ENCODE peak calls at places on chromosomes 7 and 10, in seven cellular contexts. U is bronchial epithelial cell, W is heart right ventricle, F is right atrium auricular region, L is mammary epithelial cell, O is HL-60, Q is K562. G is an unnamed sample.

GRCh38 chr10:14603539-14604102 is 171.1 kb downstream of the FAM107B start:
- DNase-seq in U (no peak), W (no peak), F (no peak), L (no peak), O (peak; percentile 50), Q (no peak), G (peak; percentile 41)

GRCh38 chr10:16520900-16521299 is 779 bp downstream of the C1QL3 start:
- DNase-seq in U (no peak), W (no peak), F (no peak), L (peak; percentile 13), O (no peak), Q (no peak), G (peak; percentile 65)

GRCh38 chr10:74822101-74822500 is 4.3 kb upstream of the KAT6B start:
- DNase-seq in U (peak; percentile 25), W (no peak), F (no peak), L (no peak), O (peak; percentile 5), Q (no peak), G (no peak)

GRCh38 chr10:102644646-102645387 is 538 bp downstream of the TRIM8 start:
- DNase-seq in U (peak; percentile 58), W (peak; percentile 86), F (peak; percentile 83), L (peak; percentile 72), O (peak; percentile 82), Q (peak; percentile 61), G (peak; percentile 89)

GRCh38 chr7:135282621-135283295 is 49.1 kb downstream of the STRA8 start:
- DNase-seq in U (peak; percentile 55), W (no peak), F (no peak), L (peak; percentile 49), O (no peak), Q (no peak), G (no peak)

GRCh38 chr10:49560526-49560925 is 21.6 kb upstream of the ERCC6 start:
- DNase-seq in U (no peak), W (no peak), F (no peak), L (no peak), O (no peak), Q (no peak), G (no peak)

GRCh38 chr10:65065278-65065677 is 1544.1 kb downstream of the REEP3 start:
- DNase-seq in U (no peak), W (no peak), F (no peak), L (no peak), O (no peak), Q (no peak), G (no peak)

GRCh38 chr10:6465854-6466524 is 114.1 kb downstream of the PRKCQ start:
- DNase-seq in U (no peak), W (no peak), F (no peak), L (no peak), O (no peak), Q (no peak), G (no peak)

GRCh38 chr10:116728526-116729096 is 13.8 kb downstream of the HSPA12A start:
- DNase-seq in U (no peak), W (no peak), F (no peak), L (no peak), O (no peak), Q (no peak), G (no peak)

GRCh38 chr10:102033787-102034186 is 22.2 kb downstream of the ARMH3 start:
- DNase-seq in U (no peak), W (no peak), F (no peak), L (no peak), O (no peak), Q (no peak), G (no peak)

GRCh38 chr7:42152353-42153205 is 84.4 kb downstream of the GLI3 start:
- DNase-seq in U (peak; percentile 13), W (no peak), F (no peak), L (no peak), O (no peak), Q (no peak), G (no peak)

GRCh38 chr10:43667317-43667731 is 18.6 kb upstream of the ZNF32 start:
- DNase-seq in U (no peak), W (no peak), F (peak; percentile 59), L (no peak), O (no peak), Q (peak; percentile 45), G (peak; percentile 79)

GRCh38 chr7:29987821-29988317 is 1.7 kb downstream of the SCRN1 start:
- DNase-seq in U (peak; percentile 78), W (no peak), F (no peak), L (peak; percentile 73), O (no peak), Q (no peak), G (peak; percentile 61)
- TF ChIP-seq CTCF in U (no peak), W (no peak), F (no peak), L (no peak), O (no peak), Q (no peak), G (no peak)

GRCh38 chr7:66756859-66757258 is 16.3 kb downstream of the RABGEF1 start:
- DNase-seq in U (no peak), W (no peak), F (no peak), L (no peak), O (no peak), Q (no peak), G (no peak)
- H3K27me3 ChIP-seq in U (no peaks in the 10 kb centered on the region), W (no peaks in the 10 kb centered on the region), F (no peaks in the 10 kb centered on the region), L (no peaks in the 10 kb centered on the region), O (no peaks in the 10 kb centered on the region), Q (no peaks in the 10 kb centered on the region), G (no peaks in the 10 kb centered on the region)

GRCh38 chr7:66748127-66748511 is 7.6 kb downstream of the RABGEF1 start:
- DNase-seq in U (no peak), W (no peak), F (no peak), L (no peak), O (no peak), Q (no peak), G (no peak)

GRCh38 chr7:66754541-66754940 is 14.0 kb downstream of the RABGEF1 start:
- DNase-seq in U (no peak), W (no peak), F (no peak), L (no peak), O (no peak), Q (no peak), G (no peak)

GRCh38 chr7:66747385-66748126 is 7.0 kb downstream of the RABGEF1 start:
- DNase-seq in U (no peak), W (no peak), F (no peak), L (no peak), O (no peak), Q (no peak), G (no peak)

GRCh38 chr7:66751945-66752344 is 11.4 kb downstream of the RABGEF1 start:
- DNase-seq in U (no peak), W (no peak), F (no peak), L (no peak), O (no peak), Q (no peak), G (no peak)

DNA sequence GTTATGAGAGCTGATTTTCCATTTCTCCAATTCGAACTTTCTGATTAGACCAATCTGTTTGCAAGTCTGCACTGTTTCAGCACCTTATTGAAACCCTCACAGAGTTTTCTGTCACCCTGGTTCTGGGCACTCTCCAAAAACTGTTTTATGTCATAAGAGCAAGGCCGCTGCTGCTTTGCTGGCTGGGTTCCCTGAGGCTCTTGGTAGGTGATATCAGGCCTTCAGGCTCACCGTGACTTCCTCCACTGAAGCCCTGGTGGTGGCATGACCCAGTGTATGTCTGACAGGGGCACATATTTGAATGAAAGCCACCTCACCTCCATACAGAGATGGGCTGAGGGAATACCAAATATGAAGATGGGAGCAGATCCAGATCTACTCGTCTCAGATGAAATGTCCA is 8.3 kb downstream of the RABGEF1 start:
- DNase-seq in U (no peak), W (peak; percentile 73), F (no peak), L (no peak), O (no peak), Q (no peak), G (no peak)
- TF ChIP-seq CTCF in U (no peak), W (no peak), F (peak; percentile 8), L (no peak), O (no peak), Q (no peak), G (no peak)

GRCh38 chr7:23467731-23468720 is 2.3 kb downstream of the IGF2BP3 start:
- DNase-seq in U (no peak), W (no peak), F (no peak), L (peak; percentile 17), O (peak; percentile 52), Q (peak; percentile 77), G (peak; percentile 81)

GRCh38 chr7:23469150-23469960 is 936 bp downstream of the IGF2BP3 start:
- DNase-seq in U (no peak), W (no peak), F (no peak), L (peak; percentile 19), O (peak; percentile 50), Q (peak; percentile 69), G (no peak)

GRCh38 chr7:23467281-23467680 is 3.0 kb downstream of the IGF2BP3 start:
- DNase-seq in U (no peak), W (no peak), F (no peak), L (no peak), O (no peak), Q (peak; percentile 34), G (peak; percentile 50)

GRCh38 chr7:23469961-23470250 is 385 bp downstream of the IGF2BP3 start:
- DNase-seq in U (no peak), W (no peak), F (no peak), L (no peak), O (peak; percentile 13), Q (no peak), G (no peak)

DNA sequence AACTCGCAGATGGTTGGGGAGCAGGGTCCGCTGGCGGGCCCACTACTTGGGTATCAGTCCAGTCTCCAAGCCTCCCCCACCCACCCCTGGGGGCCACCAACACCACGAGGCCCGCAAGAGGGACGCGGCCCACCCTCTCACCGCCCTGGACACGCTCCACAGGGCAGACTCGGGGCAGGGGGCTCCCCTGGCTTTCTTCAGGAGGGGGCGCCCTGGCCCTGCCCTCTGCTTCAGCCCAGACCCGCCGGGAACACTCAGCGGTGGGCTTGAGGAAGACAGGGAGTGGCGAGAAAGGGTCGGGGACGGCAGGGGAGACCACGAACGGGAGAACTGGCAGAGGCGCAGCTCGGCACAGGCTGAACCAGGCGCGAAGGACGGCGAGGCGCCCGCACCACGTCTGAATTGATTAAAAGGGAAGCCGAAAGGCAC is 1.6 kb downstream of the IGF2BP3 start:
- DNase-seq in U (no peak), W (no peak), F (no peak), L (no peak), O (no peak), Q (peak; percentile 35), G (peak; percentile 31)
- H3K27me3 ChIP-seq in U (peaks cover 60% of the 10 kb centered on the region), W (peaks cover 100% of the 10 kb centered on the region), F (peaks cover 72% of the 10 kb centered on the region), L (peaks cover 40% of the 10 kb centered on the region), O (no peaks in the 10 kb centered on the region), Q (no peaks in the 10 kb centered on the region), G (no peaks in the 10 kb centered on the region)

GRCh38 chr10:88987243-88987726 is 3.3 kb upstream of the FAS start:
- DNase-seq in U (no peak), W (no peak), F (no peak), L (no peak), O (no peak), Q (no peak), G (no peak)
- TF ChIP-seq CTCF in U (no peak), W (no peak), F (peak; percentile 8), L (no peak), O (no peak), Q (no peak), G (no peak)

G was measured in GM23338.